ENCODE peak calls at places on chromosomes 1 and 21, in ten cellular contexts. One of them, this sample, is unnamed.
A peak's percentile ranks its signal among the peaks of the same experiment; 100 is the strongest.

GRCh38 chr1:46735708-46736324 is 16.9 kb upstream of the EFCAB14 start:
- DNase-seq in stomach: no peak
- DNase-seq in SIG-M5: no peak
- DNase-seq in suprapubic skin: no peak
- DNase-seq in activated CD8-positive, alpha-beta T cell treated with anti-CD3 and anti-CD28 coated beads, Interleukin-2, amount 10 ng/mL, durations not matched to agents 7 days and 5 days: peak; percentile 58
- DNase-seq in Right ventricle myocardium superior: no peak
- DNase-seq in HCT116: peak; percentile 29
- DNase-seq in GDM1: no peak
- DNase-seq in stimulated activated CD4-positive, alpha-beta T cell treated with anti-CD3 and anti-CD28 coated beads, Interleukin-2, amount 100 ng/mL, for 48 hours: peak; percentile 19
- DNase-seq in substantia nigra: no peak
- DNase-seq in this sample: peak; percentile 49

GRCh38 chr1:113912594-113913311 is 7.6 kb downstream of the DCLRE1B start:
- DNase-seq in HCT116: no peak
- DNase-seq in substantia nigra: no peak
- DNase-seq in suprapubic skin: no peak
- DNase-seq in Right ventricle myocardium superior: peak; percentile 58
- DNase-seq in activated CD8-positive, alpha-beta T cell treated with anti-CD3 and anti-CD28 coated beads, Interleukin-2, amount 10 ng/mL, durations not matched to agents 7 days and 5 days: no peak
- DNase-seq in GDM1: no peak
- DNase-seq in stimulated activated CD4-positive, alpha-beta T cell treated with anti-CD3 and anti-CD28 coated beads, Interleukin-2, amount 100 ng/mL, for 48 hours: no peak
- DNase-seq in stomach: no peak
- DNase-seq in SIG-M5: no peak
- DNase-seq in this sample: peak; percentile 93

GRCh38 chr1:11648039-11648438 is 6.2 kb downstream of the FBXO2 start:
- DNase-seq in activated CD8-positive, alpha-beta T cell treated with anti-CD3 and anti-CD28 coated beads, Interleukin-2, amount 10 ng/mL, durations not matched to agents 7 days and 5 days: no peak
- DNase-seq in SIG-M5: no peak
- DNase-seq in stimulated activated CD4-positive, alpha-beta T cell treated with anti-CD3 and anti-CD28 coated beads, Interleukin-2, amount 100 ng/mL, for 48 hours: no peak
- DNase-seq in GDM1: no peak
- DNase-seq in Right ventricle myocardium superior: peak; percentile 74
- DNase-seq in stomach: no peak
- DNase-seq in substantia nigra: peak; percentile 76
- DNase-seq in HCT116: no peak
- DNase-seq in suprapubic skin: no peak
- DNase-seq in this sample: no peak

GRCh38 chr21:31343680-31344480 is at the start of gene TIAM1:
- DNase-seq in GDM1: no peak
- DNase-seq in stimulated activated CD4-positive, alpha-beta T cell treated with anti-CD3 and anti-CD28 coated beads, Interleukin-2, amount 100 ng/mL, for 48 hours: no peak
- DNase-seq in stomach: peak; percentile 43
- DNase-seq in Right ventricle myocardium superior: peak; percentile 84
- DNase-seq in SIG-M5: no peak
- DNase-seq in suprapubic skin: peak; percentile 67
- DNase-seq in activated CD8-positive, alpha-beta T cell treated with anti-CD3 and anti-CD28 coated beads, Interleukin-2, amount 10 ng/mL, durations not matched to agents 7 days and 5 days: no peak
- DNase-seq in substantia nigra: no peak
- DNase-seq in HCT116: no peak
- DNase-seq in this sample: peak; percentile 40

GRCh38 chr1:1262759-1263158 is 10.9 kb downstream of the UBE2J2 start:
- DNase-seq in HCT116: no peak
- DNase-seq in stomach: no peak
- DNase-seq in activated CD8-positive, alpha-beta T cell treated with anti-CD3 and anti-CD28 coated beads, Interleukin-2, amount 10 ng/mL, durations not matched to agents 7 days and 5 days: no peak
- DNase-seq in stimulated activated CD4-positive, alpha-beta T cell treated with anti-CD3 and anti-CD28 coated beads, Interleukin-2, amount 100 ng/mL, for 48 hours: no peak
- DNase-seq in suprapubic skin: no peak
- DNase-seq in GDM1: no peak
- DNase-seq in substantia nigra: no peak
- DNase-seq in Right ventricle myocardium superior: no peak
- DNase-seq in SIG-M5: no peak
- DNase-seq in this sample: no peak

GRCh38 chr1:185654199-185654951 is 79.8 kb upstream of the HMCN1 start:
- DNase-seq in stimulated activated CD4-positive, alpha-beta T cell treated with anti-CD3 and anti-CD28 coated beads, Interleukin-2, amount 100 ng/mL, for 48 hours: no peak
- DNase-seq in GDM1: no peak
- DNase-seq in suprapubic skin: no peak
- DNase-seq in Right ventricle myocardium superior: no peak
- DNase-seq in HCT116: no peak
- DNase-seq in stomach: no peak
- DNase-seq in activated CD8-positive, alpha-beta T cell treated with anti-CD3 and anti-CD28 coated beads, Interleukin-2, amount 10 ng/mL, durations not matched to agents 7 days and 5 days: no peak
- DNase-seq in SIG-M5: no peak
- DNase-seq in substantia nigra: no peak
- DNase-seq in this sample: peak; percentile 9

GRCh38 chr1:101005871-101006270 is 19.7 kb downstream of the DPH5 start:
- DNase-seq in GDM1: no peak
- DNase-seq in activated CD8-positive, alpha-beta T cell treated with anti-CD3 and anti-CD28 coated beads, Interleukin-2, amount 10 ng/mL, durations not matched to agents 7 days and 5 days: no peak
- DNase-seq in stomach: no peak
- DNase-seq in Right ventricle myocardium superior: no peak
- DNase-seq in substantia nigra: no peak
- DNase-seq in HCT116: no peak
- DNase-seq in stimulated activated CD4-positive, alpha-beta T cell treated with anti-CD3 and anti-CD28 coated beads, Interleukin-2, amount 100 ng/mL, for 48 hours: no peak
- DNase-seq in SIG-M5: no peak
- DNase-seq in suprapubic skin: no peak
- DNase-seq in this sample: no peak

GRCh38 chr1:153903841-153904455 is 18.8 kb downstream of the GATAD2B start:
- DNase-seq in stomach: no peak
- DNase-seq in activated CD8-positive, alpha-beta T cell treated with anti-CD3 and anti-CD28 coated beads, Interleukin-2, amount 10 ng/mL, durations not matched to agents 7 days and 5 days: no peak
- DNase-seq in suprapubic skin: no peak
- DNase-seq in HCT116: no peak
- DNase-seq in stimulated activated CD4-positive, alpha-beta T cell treated with anti-CD3 and anti-CD28 coated beads, Interleukin-2, amount 100 ng/mL, for 48 hours: no peak
- DNase-seq in substantia nigra: no peak
- DNase-seq in GDM1: no peak
- DNase-seq in Right ventricle myocardium superior: no peak
- DNase-seq in SIG-M5: no peak
- DNase-seq in this sample: peak; percentile 46

GRCh38 chr1:181676269-181676668 is 193.0 kb downstream of the CACNA1E start:
- DNase-seq in Right ventricle myocardium superior: no peak
- DNase-seq in suprapubic skin: no peak
- DNase-seq in stimulated activated CD4-positive, alpha-beta T cell treated with anti-CD3 and anti-CD28 coated beads, Interleukin-2, amount 100 ng/mL, for 48 hours: no peak
- DNase-seq in HCT116: peak; percentile 13
- DNase-seq in GDM1: peak; percentile 21
- DNase-seq in SIG-M5: no peak
- DNase-seq in activated CD8-positive, alpha-beta T cell treated with anti-CD3 and anti-CD28 coated beads, Interleukin-2, amount 10 ng/mL, durations not matched to agents 7 days and 5 days: no peak
- DNase-seq in stomach: peak; percentile 49
- DNase-seq in substantia nigra: no peak
- DNase-seq in this sample: peak; percentile 3

GRCh38 chr1:80427886-80428285 is 1372.8 kb upstream of the ADGRL2 start:
- DNase-seq in stimulated activated CD4-positive, alpha-beta T cell treated with anti-CD3 and anti-CD28 coated beads, Interleukin-2, amount 100 ng/mL, for 48 hours: no peak
- DNase-seq in GDM1: no peak
- DNase-seq in substantia nigra: no peak
- DNase-seq in suprapubic skin: no peak
- DNase-seq in Right ventricle myocardium superior: no peak
- DNase-seq in SIG-M5: no peak
- DNase-seq in HCT116: no peak
- DNase-seq in stomach: no peak
- DNase-seq in activated CD8-positive, alpha-beta T cell treated with anti-CD3 and anti-CD28 coated beads, Interleukin-2, amount 10 ng/mL, durations not matched to agents 7 days and 5 days: no peak
- DNase-seq in this sample: no peak

GRCh38 chr21:15291621-15292266 is 226.9 kb upstream of the NRIP1 start:
- DNase-seq in SIG-M5: no peak
- DNase-seq in HCT116: no peak
- DNase-seq in stomach: no peak
- DNase-seq in stimulated activated CD4-positive, alpha-beta T cell treated with anti-CD3 and anti-CD28 coated beads, Interleukin-2, amount 100 ng/mL, for 48 hours: no peak
- DNase-seq in substantia nigra: no peak
- DNase-seq in suprapubic skin: no peak
- DNase-seq in Right ventricle myocardium superior: peak; percentile 31
- DNase-seq in activated CD8-positive, alpha-beta T cell treated with anti-CD3 and anti-CD28 coated beads, Interleukin-2, amount 10 ng/mL, durations not matched to agents 7 days and 5 days: no peak
- DNase-seq in GDM1: no peak
- DNase-seq in this sample: no peak

GRCh38 chr1:147541672-147542548 is 609 bp downstream of the BCL9 start:
- DNase-seq in Right ventricle myocardium superior: peak; percentile 66
- DNase-seq in substantia nigra: peak; percentile 18
- DNase-seq in stomach: peak; percentile 43
- DNase-seq in HCT116: no peak
- DNase-seq in SIG-M5: no peak
- DNase-seq in suprapubic skin: peak; percentile 67
- DNase-seq in activated CD8-positive, alpha-beta T cell treated with anti-CD3 and anti-CD28 coated beads, Interleukin-2, amount 10 ng/mL, durations not matched to agents 7 days and 5 days: peak; percentile 40
- DNase-seq in stimulated activated CD4-positive, alpha-beta T cell treated with anti-CD3 and anti-CD28 coated beads, Interleukin-2, amount 100 ng/mL, for 48 hours: peak; percentile 23
- DNase-seq in GDM1: no peak
- DNase-seq in this sample: peak; percentile 41

GRCh38 chr21:35136106-35136505 is 87.0 kb upstream of the RUNX1 start:
- DNase-seq in stimulated activated CD4-positive, alpha-beta T cell treated with anti-CD3 and anti-CD28 coated beads, Interleukin-2, amount 100 ng/mL, for 48 hours: no peak
- DNase-seq in activated CD8-positive, alpha-beta T cell treated with anti-CD3 and anti-CD28 coated beads, Interleukin-2, amount 10 ng/mL, durations not matched to agents 7 days and 5 days: no peak
- DNase-seq in stomach: no peak
- DNase-seq in SIG-M5: no peak
- DNase-seq in suprapubic skin: no peak
- DNase-seq in Right ventricle myocardium superior: no peak
- DNase-seq in HCT116: no peak
- DNase-seq in substantia nigra: no peak
- DNase-seq in GDM1: no peak
- DNase-seq in this sample: peak; percentile 16

GRCh38 chr1:235327559-235328270 is at the start of gene ARID4B:
- DNase-seq in suprapubic skin: peak; percentile 92
- DNase-seq in activated CD8-positive, alpha-beta T cell treated with anti-CD3 and anti-CD28 coated beads, Interleukin-2, amount 10 ng/mL, durations not matched to agents 7 days and 5 days: no peak
- DNase-seq in substantia nigra: peak; percentile 68
- DNase-seq in Right ventricle myocardium superior: peak; percentile 88
- DNase-seq in SIG-M5: no peak
- DNase-seq in stomach: peak; percentile 83
- DNase-seq in HCT116: no peak
- DNase-seq in GDM1: no peak
- DNase-seq in stimulated activated CD4-positive, alpha-beta T cell treated with anti-CD3 and anti-CD28 coated beads, Interleukin-2, amount 100 ng/mL, for 48 hours: no peak
- DNase-seq in this sample: no peak

GRCh38 chr1:205709059-205709398 is 28.7 kb upstream of the SLC45A3 start:
- DNase-seq in HCT116: no peak
- DNase-seq in stimulated activated CD4-positive, alpha-beta T cell treated with anti-CD3 and anti-CD28 coated beads, Interleukin-2, amount 100 ng/mL, for 48 hours: no peak
- DNase-seq in suprapubic skin: no peak
- DNase-seq in substantia nigra: no peak
- DNase-seq in GDM1: no peak
- DNase-seq in activated CD8-positive, alpha-beta T cell treated with anti-CD3 and anti-CD28 coated beads, Interleukin-2, amount 10 ng/mL, durations not matched to agents 7 days and 5 days: no peak
- DNase-seq in Right ventricle myocardium superior: no peak
- DNase-seq in SIG-M5: no peak
- DNase-seq in stomach: no peak
- DNase-seq in this sample: peak; percentile 67

GRCh38 chr21:21232320-21232719 is 234.1 kb downstream of the NCAM2 start:
- DNase-seq in substantia nigra: no peak
- DNase-seq in HCT116: no peak
- DNase-seq in activated CD8-positive, alpha-beta T cell treated with anti-CD3 and anti-CD28 coated beads, Interleukin-2, amount 10 ng/mL, durations not matched to agents 7 days and 5 days: no peak
- DNase-seq in SIG-M5: no peak
- DNase-seq in stimulated activated CD4-positive, alpha-beta T cell treated with anti-CD3 and anti-CD28 coated beads, Interleukin-2, amount 100 ng/mL, for 48 hours: no peak
- DNase-seq in GDM1: no peak
- DNase-seq in suprapubic skin: no peak
- DNase-seq in stomach: no peak
- DNase-seq in Right ventricle myocardium superior: no peak
- DNase-seq in this sample: peak; percentile 60

GRCh38 chr1:227006397-227006796 is 66.3 kb downstream of the COQ8A start:
- DNase-seq in Right ventricle myocardium superior: no peak
- DNase-seq in SIG-M5: no peak
- DNase-seq in GDM1: no peak
- DNase-seq in suprapubic skin: no peak
- DNase-seq in stomach: no peak
- DNase-seq in activated CD8-positive, alpha-beta T cell treated with anti-CD3 and anti-CD28 coated beads, Interleukin-2, amount 10 ng/mL, durations not matched to agents 7 days and 5 days: no peak
- DNase-seq in HCT116: no peak
- DNase-seq in stimulated activated CD4-positive, alpha-beta T cell treated with anti-CD3 and anti-CD28 coated beads, Interleukin-2, amount 100 ng/mL, for 48 hours: no peak
- DNase-seq in substantia nigra: no peak
- DNase-seq in this sample: no peak

GRCh38 chr1:174116042-174116441 is 43.3 kb upstream of the RABGAP1L start:
- DNase-seq in SIG-M5: no peak
- DNase-seq in GDM1: no peak
- DNase-seq in suprapubic skin: no peak
- DNase-seq in activated CD8-positive, alpha-beta T cell treated with anti-CD3 and anti-CD28 coated beads, Interleukin-2, amount 10 ng/mL, durations not matched to agents 7 days and 5 days: no peak
- DNase-seq in stimulated activated CD4-positive, alpha-beta T cell treated with anti-CD3 and anti-CD28 coated beads, Interleukin-2, amount 100 ng/mL, for 48 hours: no peak
- DNase-seq in stomach: no peak
- DNase-seq in substantia nigra: no peak
- DNase-seq in HCT116: no peak
- DNase-seq in Right ventricle myocardium superior: no peak
- DNase-seq in this sample: peak; percentile 3

GRCh38 chr1:10901091-10901893 is 104.8 kb upstream of the CASZ1 start:
- DNase-seq in suprapubic skin: peak; percentile 71
- DNase-seq in stomach: peak; percentile 54
- DNase-seq in GDM1: no peak
- DNase-seq in HCT116: no peak
- DNase-seq in Right ventricle myocardium superior: peak; percentile 20
- DNase-seq in activated CD8-positive, alpha-beta T cell treated with anti-CD3 and anti-CD28 coated beads, Interleukin-2, amount 10 ng/mL, durations not matched to agents 7 days and 5 days: no peak
- DNase-seq in stimulated activated CD4-positive, alpha-beta T cell treated with anti-CD3 and anti-CD28 coated beads, Interleukin-2, amount 100 ng/mL, for 48 hours: no peak
- DNase-seq in substantia nigra: no peak
- DNase-seq in SIG-M5: no peak
- DNase-seq in this sample: no peak